ENCODE peak calls at places on chromosomes 12 and 14, in four cellular contexts. K, H, Z and V are unnamed samples.

GRCh38 chr12:64624035-64624434 is 13.7 kb downstream of the RASSF3 start:
- DNase-seq in K (no peak), H (no peak), Z (no peak), V (no peak)

GRCh38 chr12:25648460-25648859 is 95.4 kb upstream of the LMNTD1 start:
- DNase-seq in K (no peak), H (no peak), Z (no peak), V (no peak)

GRCh38 chr14:55734731-55735130 is 154.7 kb downstream of the KTN1 start:
- DNase-seq in K (no peak), H (no peak), Z (no peak), V (no peak)

GRCh38 chr12:100186071-100186470 is 14.5 kb upstream of the ACTR6 start:
- DNase-seq in K (no peak), H (no peak), Z (no peak), V (no peak)

GRCh38 chr12:29153231-29153630 is 4.2 kb downstream of the FAR2 start:
- DNase-seq in K (no peak), H (no peak), Z (no peak), V (no peak)

GRCh38 chr12:22230280-22230794 is 104.2 kb downstream of the ST8SIA1 start:
- DNase-seq in K (no peak), H (no peak), Z (no peak), V (no peak)

GRCh38 chr14:36767603-36768281 is 106.1 kb downstream of the PAX9 start:
- DNase-seq in K (no peak), H (no peak), Z (no peak), V (no peak)

GRCh38 chr12:104410786-104411185 is 46.0 kb upstream of the CHST11 start:
- DNase-seq in K (no peak), H (no peak), Z (no peak), V (no peak)

GRCh38 chr14:69612014-69612758 is 790 bp downstream of the SUSD6 start:
- DNase-seq in K (no peak), H (no peak), Z (no peak), V (no peak)

GRCh38 chr14:50501642-50502041 is 30.7 kb downstream of the MAP4K5 start:
- DNase-seq in K (no peak), H (no peak), Z (no peak), V (no peak)

GRCh38 chr12:116222358-116222757 is 55.1 kb downstream of the MED13L start:
- DNase-seq in K (no peak), H (no peak), Z (peak; percentile 55), V (no peak)

GRCh38 chr14:24274101-24274543 is 2.7 kb upstream of the RABGGTA start:
- DNase-seq in K (peak; percentile 55), H (no peak), Z (no peak), V (peak; percentile 62)

GRCh38 chr14:62015248-62015647 is 253.0 kb downstream of the SNAPC1 start:
- DNase-seq in K (no peak), H (no peak), Z (no peak), V (no peak)

GRCh38 chr14:99574099-99574880 is 29.7 kb downstream of the CCDC85C start:
- DNase-seq in K (no peak), H (no peak), Z (peak; percentile 73), V (no peak)

GRCh38 chr12:95820096-95820703 is 29.6 kb upstream of the NTN4 start:
- DNase-seq in K (no peak), H (no peak), Z (peak; percentile 62), V (no peak)

GRCh38 chr12:51270067-51270846 is at the start of gene SMAGP:
- DNase-seq in K (peak; percentile 67), H (peak; percentile 89), Z (peak; percentile 40), V (peak; percentile 54)

GRCh38 chr14:92917041-92917940 is 5.7 kb upstream of the CHGA start:
- DNase-seq in K (no peak), H (no peak), Z (no peak), V (no peak)

GRCh38 chr14:41225433-41225832 is 381.2 kb upstream of the LRFN5 start:
- DNase-seq in K (no peak), H (no peak), Z (no peak), V (no peak)

GRCh38 chr14:41222581-41222980 is 384.1 kb upstream of the LRFN5 start:
- DNase-seq in K (no peak), H (no peak), Z (no peak), V (no peak)
- TF ChIP-seq POLR2A in K (no peak), H (no peak), Z (no peak), V (no peak)

GRCh38 chr14:32068708-32069107 is 8.4 kb upstream of the ARHGAP5 start:
- DNase-seq in K (no peak), H (no peak), Z (no peak), V (no peak)
- TF ChIP-seq TAF1 in K (no peak), H (no peak), Z (no peak), V (no peak)

DNA sequence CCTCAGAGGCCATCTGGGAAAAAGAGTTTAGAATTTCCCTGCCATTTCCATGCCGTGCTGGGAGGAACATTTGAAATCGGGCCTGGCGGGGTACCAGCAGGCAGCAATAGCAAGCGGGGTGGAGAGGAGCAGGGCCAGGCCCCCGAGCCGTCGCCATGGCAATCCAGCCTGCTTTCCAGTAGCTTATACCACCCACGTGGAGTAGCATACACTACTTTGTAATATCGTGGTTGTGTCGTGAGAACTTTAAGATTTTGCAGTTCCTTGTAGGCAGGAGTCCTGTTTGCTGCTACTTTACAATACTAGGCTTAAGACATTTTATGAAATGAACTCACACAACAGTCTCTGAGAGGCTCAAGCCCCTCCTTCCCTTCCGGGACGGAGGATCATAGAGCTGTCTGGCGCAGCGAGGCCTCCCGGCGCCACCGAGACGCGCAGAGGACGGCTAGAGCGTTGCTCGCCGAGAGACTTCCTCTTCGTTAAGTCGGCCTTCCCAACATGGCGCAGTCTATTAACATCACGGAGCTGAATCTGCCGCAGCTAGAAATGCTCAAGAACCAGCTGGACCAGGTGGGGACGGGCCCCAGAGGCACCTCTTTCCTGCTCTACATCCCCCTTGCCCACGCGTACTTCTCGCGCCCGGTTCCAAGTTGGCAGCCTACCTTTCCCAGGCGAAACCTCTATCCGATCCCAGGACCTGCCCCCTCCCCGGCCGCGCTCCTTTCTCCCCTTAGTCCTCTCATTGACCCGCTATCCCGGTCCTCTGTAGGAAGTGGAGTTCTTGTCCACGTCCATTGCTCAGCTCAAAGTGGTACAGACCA is at the start of gene PFDN5:
- DNase-seq in K (peak; percentile 78), H (peak; percentile 86), Z (peak; percentile 84), V (peak; percentile 78)
- TF ChIP-seq POLR2A in K (peak; percentile 92), H (peak; percentile 87), Z (peak; percentile 88), V (peak; percentile 94)

DNA sequence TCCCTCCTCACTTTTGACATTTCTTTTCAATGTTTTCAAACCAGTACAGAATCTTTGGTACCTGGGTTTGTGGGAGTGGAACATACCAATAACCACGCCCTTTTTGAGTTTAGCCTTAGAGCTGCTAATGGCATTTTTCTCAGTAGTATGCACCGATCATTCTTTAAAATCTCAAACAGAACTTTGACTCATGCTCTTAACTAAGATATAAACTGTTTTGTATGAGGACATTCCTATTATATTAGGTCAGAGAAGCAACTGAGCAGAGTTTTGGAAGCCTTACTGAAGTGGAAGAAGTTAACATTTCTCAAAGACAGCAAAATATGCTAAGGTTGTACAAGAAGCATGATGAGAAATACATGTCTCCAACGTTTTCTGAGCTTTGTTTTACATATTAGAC is 819.2 kb downstream of the FSCB start:
- DNase-seq in K (no peak), H (no peak), Z (no peak), V (no peak)
- TF ChIP-seq TAF1 in K (no peak), H (no peak), Z (no peak), V (no peak)

DNA sequence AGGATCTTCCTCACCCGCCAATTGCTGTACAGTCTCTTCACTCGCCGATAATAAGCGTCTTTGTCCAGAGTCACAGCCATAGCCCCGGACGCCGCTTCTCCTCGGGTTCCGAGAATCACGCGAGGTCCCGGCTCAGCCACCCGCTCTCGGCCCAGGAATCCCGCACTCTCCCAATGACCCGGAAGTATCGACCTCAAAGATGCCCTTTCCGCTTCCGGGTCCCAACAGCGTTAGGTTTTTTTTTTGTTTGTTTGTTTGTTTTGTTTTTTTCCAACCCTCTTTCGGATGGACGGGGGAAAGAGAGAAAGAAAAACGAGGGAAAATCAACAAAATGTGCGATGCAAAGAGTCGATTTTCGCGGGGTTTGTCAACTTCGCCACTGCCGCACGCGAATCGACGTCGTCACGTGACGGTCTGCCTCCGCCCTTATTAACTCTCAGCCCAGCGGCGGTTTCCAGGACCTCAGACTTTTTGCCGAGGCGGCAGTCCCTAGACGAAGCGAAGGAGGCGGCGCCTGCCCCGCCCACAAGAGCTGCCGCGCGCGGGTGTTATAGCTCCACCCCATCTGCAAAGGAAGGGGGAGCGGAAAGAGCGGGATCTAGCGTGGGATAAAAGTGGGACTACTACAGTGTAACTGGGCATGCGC is at the start of gene SUPT16H:
- DNase-seq in K (peak; percentile 67), H (peak; percentile 92), Z (peak; percentile 94), V (peak; percentile 66)
- TF ChIP-seq POLR2A in K (no peak), H (peak; percentile 94), Z (peak; percentile 92), V (peak; percentile 83)

DNA sequence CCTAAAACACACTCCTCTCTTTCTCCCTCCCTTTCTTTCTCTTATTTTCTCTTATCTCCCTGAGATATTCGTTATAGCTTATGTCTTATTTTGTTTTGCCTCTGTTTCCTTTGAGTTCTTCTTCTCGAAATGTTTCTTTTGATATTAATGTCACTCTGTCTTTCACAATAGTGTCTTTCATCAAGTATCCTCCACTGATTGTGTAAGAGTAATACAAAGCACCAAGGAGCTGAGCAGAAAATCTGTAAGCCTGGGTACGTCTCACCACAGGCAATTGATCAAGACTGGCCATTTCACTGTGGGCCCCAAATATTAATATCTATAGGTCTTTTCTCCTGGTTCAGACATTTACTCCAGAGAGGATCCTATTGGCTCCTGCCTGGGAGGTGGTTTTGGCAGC is 4.8 kb upstream of the LYZ start:
- DNase-seq in K (no peak), H (no peak), Z (no peak), V (no peak)
- TF ChIP-seq TAF1 in K (no peak), H (no peak), Z (no peak), V (no peak)

DNA sequence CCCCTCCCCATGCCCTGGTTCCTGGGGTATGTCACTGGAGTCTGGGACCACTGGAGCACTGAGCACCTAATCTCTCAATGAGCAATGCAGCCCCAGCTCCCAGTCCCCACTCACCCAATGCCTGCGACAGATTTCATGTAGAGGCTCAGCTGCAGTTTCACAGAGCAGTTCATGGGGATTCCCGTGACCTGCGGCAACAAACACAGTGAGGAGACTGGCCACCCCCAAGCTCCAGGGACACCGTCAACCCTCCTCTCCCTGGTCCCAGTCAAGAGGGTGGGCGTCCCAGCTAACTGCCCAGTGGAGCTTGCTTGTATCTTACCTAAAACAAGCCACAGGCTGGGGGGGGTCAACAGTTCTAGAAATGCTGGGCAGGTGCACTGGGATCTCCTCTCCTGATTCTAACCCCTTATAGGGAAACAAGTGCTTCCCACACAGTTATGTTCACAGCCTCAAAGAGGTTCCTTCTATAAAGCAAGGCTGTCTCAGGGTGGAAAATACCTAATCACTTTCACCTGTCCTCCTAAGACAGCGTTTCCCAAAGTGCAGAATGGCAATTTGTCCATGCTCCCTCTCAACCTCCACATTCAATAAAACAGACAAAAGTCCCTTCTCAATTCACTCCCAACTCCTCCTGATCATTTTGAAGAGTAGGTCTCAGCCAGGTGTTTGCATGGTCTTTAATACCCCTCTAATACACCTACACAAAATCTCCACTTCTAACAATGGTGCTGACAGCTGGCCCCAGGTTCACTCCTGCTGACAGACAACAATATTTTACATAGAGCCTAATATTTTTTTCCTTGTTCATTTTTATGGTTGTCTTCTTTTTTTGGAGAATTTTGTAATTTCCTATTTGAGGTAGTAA is 68.3 kb downstream of the SCARB1 start:
- DNase-seq in K (peak; percentile 56), H (no peak), Z (no peak), V (no peak)
- TF ChIP-seq POLR2A in K (peak; percentile 50), H (no peak), Z (no peak), V (peak; percentile 26)